ENCODE peak calls at places on chromosomes 16 and 17, in six cellular contexts. One of them, this sample, is unnamed.

GRCh38 chr16:81469710-81470481 is 25.3 kb downstream of the CMIP start:
- DNase-seq in fibroblast of pulmonary artery: no peak
- DNase-seq in dorsolateral prefrontal cortex: no peak
- DNase-seq in lower lobe of right lung: peak
- DNase-seq in AG09319: no peak
- DNase-seq in tibial artery: no peak
- DNase-seq in this sample: no peak

GRCh38 chr17:7842380-7842949 is 8.4 kb downstream of the KDM6B start:
- DNase-seq in dorsolateral prefrontal cortex: peak
- DNase-seq in AG09319: no peak
- DNase-seq in fibroblast of pulmonary artery: peak
- DNase-seq in tibial artery: peak
- DNase-seq in lower lobe of right lung: peak
- DNase-seq in this sample: peak

GRCh38 chr17:13024033-13024432 is 6.2 kb upstream of the ELAC2 start:
- DNase-seq in tibial artery: no peak
- DNase-seq in lower lobe of right lung: no peak
- DNase-seq in AG09319: no peak
- DNase-seq in fibroblast of pulmonary artery: no peak
- DNase-seq in dorsolateral prefrontal cortex: no peak
- DNase-seq in this sample: no peak

GRCh38 chr17:76867578-76868175 is 527 bp upstream of the MGAT5B start:
- DNase-seq in tibial artery: no peak
- DNase-seq in dorsolateral prefrontal cortex: no peak
- DNase-seq in fibroblast of pulmonary artery: peak
- DNase-seq in AG09319: no peak
- DNase-seq in lower lobe of right lung: no peak
- DNase-seq in this sample: peak

GRCh38 chr17:65005858-65006257 is 50.7 kb downstream of the GNA13 start:
- DNase-seq in dorsolateral prefrontal cortex: no peak
- DNase-seq in lower lobe of right lung: no peak
- DNase-seq in fibroblast of pulmonary artery: no peak
- DNase-seq in tibial artery: no peak
- DNase-seq in AG09319: no peak
- DNase-seq in this sample: no peak

GRCh38 chr17:77312061-77312684 is 171.4 kb downstream of the SEC14L1 start:
- DNase-seq in AG09319: no peak
- DNase-seq in lower lobe of right lung: peak
- DNase-seq in fibroblast of pulmonary artery: no peak
- DNase-seq in tibial artery: no peak
- DNase-seq in dorsolateral prefrontal cortex: no peak
- DNase-seq in this sample: no peak

GRCh38 chr17:33142703-33143299 is 150.3 kb downstream of the ASIC2 start:
- DNase-seq in tibial artery: no peak
- DNase-seq in dorsolateral prefrontal cortex: no peak
- DNase-seq in AG09319: no peak
- DNase-seq in fibroblast of pulmonary artery: peak
- DNase-seq in lower lobe of right lung: no peak
- DNase-seq in this sample: no peak

GRCh38 chr17:66966529-66967418 is 2.3 kb downstream of the CACNG4 start:
- DNase-seq in fibroblast of pulmonary artery: no peak
- DNase-seq in dorsolateral prefrontal cortex: no peak
- DNase-seq in tibial artery: no peak
- DNase-seq in AG09319: no peak
- DNase-seq in lower lobe of right lung: no peak
- DNase-seq in this sample: no peak

GRCh38 chr17:48628641-48629410 is 2.7 kb upstream of the HOXB9 start:
- DNase-seq in AG09319: no peak
- DNase-seq in dorsolateral prefrontal cortex: no peak
- DNase-seq in lower lobe of right lung: no peak
- DNase-seq in fibroblast of pulmonary artery: no peak
- DNase-seq in tibial artery: no peak
- DNase-seq in this sample: no peak

GRCh38 chr17:34485999-34486398 is 93.4 kb upstream of the TMEM132E start:
- DNase-seq in dorsolateral prefrontal cortex: no peak
- DNase-seq in fibroblast of pulmonary artery: no peak
- DNase-seq in lower lobe of right lung: no peak
- DNase-seq in tibial artery: no peak
- DNase-seq in AG09319: no peak
- DNase-seq in this sample: no peak

GRCh38 chr16:88569985-88570690 is at the start of gene ZC3H18:
- DNase-seq in dorsolateral prefrontal cortex: peak
- DNase-seq in fibroblast of pulmonary artery: peak
- DNase-seq in lower lobe of right lung: peak
- DNase-seq in tibial artery: peak
- DNase-seq in AG09319: peak
- DNase-seq in this sample: peak

GRCh38 chr17:76467366-76467765 is at the start of gene AANAT:
- DNase-seq in dorsolateral prefrontal cortex: no peak
- DNase-seq in AG09319: no peak
- DNase-seq in fibroblast of pulmonary artery: no peak
- DNase-seq in lower lobe of right lung: peak
- DNase-seq in tibial artery: no peak
- DNase-seq in this sample: no peak

GRCh38 chr16:4372315-4372577 is 598 bp downstream of the VASN start:
- DNase-seq in dorsolateral prefrontal cortex: no peak
- DNase-seq in tibial artery: no peak
- DNase-seq in AG09319: no peak
- DNase-seq in fibroblast of pulmonary artery: no peak
- DNase-seq in lower lobe of right lung: no peak
- DNase-seq in this sample: no peak

DNA sequence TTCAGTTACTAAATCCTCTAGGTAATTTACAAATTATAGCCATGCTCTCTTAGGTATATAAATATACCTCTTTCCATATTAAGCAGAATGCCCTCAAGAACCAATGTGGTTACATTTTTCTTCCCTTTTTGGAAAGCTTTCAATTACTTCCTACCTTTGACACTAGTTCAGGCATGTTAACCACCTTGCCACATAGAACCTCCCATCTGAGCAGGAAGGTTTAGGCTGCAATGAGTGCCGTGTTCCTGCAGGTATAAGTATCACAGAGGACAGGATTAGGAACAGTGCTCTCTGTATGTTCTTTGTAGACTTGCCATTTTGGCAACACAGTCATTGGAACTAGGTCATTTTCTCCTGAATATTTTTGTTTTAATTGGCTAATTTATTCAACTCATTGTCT is 20.1 kb downstream of the KRT25 start:
- DNase-seq in dorsolateral prefrontal cortex: no peak
- DNase-seq in AG09319: no peak
- DNase-seq in fibroblast of pulmonary artery: no peak
- DNase-seq in tibial artery: no peak
- DNase-seq in lower lobe of right lung: no peak
- DNase-seq in this sample: no peak
- TF ChIP-seq CTCF in dorsolateral prefrontal cortex: no peak
- TF ChIP-seq CTCF in AG09319: no peak
- TF ChIP-seq CTCF in fibroblast of pulmonary artery: no peak
- TF ChIP-seq CTCF in tibial artery: no peak
- TF ChIP-seq CTCF in lower lobe of right lung: no peak
- TF ChIP-seq CTCF in this sample: no peak

GRCh38 chr17:39165178-39165843 is 650 bp downstream of the ARL5C start:
- DNase-seq in AG09319: no peak
- DNase-seq in fibroblast of pulmonary artery: no peak
- DNase-seq in lower lobe of right lung: no peak
- DNase-seq in tibial artery: no peak
- DNase-seq in dorsolateral prefrontal cortex: no peak
- DNase-seq in this sample: no peak
- TF ChIP-seq CTCF in AG09319: no peak
- TF ChIP-seq CTCF in fibroblast of pulmonary artery: no peak
- TF ChIP-seq CTCF in lower lobe of right lung: no peak
- TF ChIP-seq CTCF in tibial artery: no peak
- TF ChIP-seq CTCF in dorsolateral prefrontal cortex: no peak
- TF ChIP-seq CTCF in this sample: no peak

DNA sequence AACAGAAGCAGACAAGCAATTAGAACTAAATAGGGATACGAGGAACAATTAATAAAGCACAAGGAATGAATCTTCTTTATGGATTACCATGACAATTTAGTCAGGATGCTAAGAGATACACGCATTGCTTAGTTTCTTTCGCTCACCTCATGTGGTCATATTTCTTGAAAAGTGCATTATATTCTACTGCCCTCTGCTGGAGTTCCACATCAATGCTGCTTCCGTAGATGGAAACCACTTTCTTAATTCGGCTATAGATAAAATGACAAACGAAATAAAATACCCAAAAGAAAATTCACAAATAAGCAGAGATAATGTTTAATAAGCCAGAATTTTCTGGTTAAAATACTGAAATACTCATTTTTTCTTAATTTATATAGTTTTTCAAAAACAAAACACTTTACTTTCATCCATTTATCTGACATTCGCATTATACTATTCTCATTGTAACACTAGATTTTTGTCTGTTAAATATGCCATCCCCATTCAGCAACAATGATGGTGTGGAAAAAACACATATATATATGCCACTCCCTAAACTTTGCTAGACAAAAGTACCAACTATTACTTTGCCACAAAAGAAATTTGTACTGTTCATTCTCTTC is 22.0 kb upstream of the PHLPP2 start:
- DNase-seq in fibroblast of pulmonary artery: peak
- DNase-seq in tibial artery: no peak
- DNase-seq in AG09319: no peak
- DNase-seq in lower lobe of right lung: no peak
- DNase-seq in dorsolateral prefrontal cortex: no peak
- DNase-seq in this sample: no peak
- TF ChIP-seq CTCF in fibroblast of pulmonary artery: peak
- TF ChIP-seq CTCF in tibial artery: peak
- TF ChIP-seq CTCF in AG09319: peak
- TF ChIP-seq CTCF in lower lobe of right lung: peak
- TF ChIP-seq CTCF in dorsolateral prefrontal cortex: peak
- TF ChIP-seq CTCF in this sample: peak

GRCh38 chr16:31477220-31478216 is 5.4 kb upstream of the SLC5A2 start:
- DNase-seq in tibial artery: no peak
- DNase-seq in lower lobe of right lung: peak
- DNase-seq in dorsolateral prefrontal cortex: no peak
- DNase-seq in fibroblast of pulmonary artery: no peak
- DNase-seq in AG09319: no peak
- DNase-seq in this sample: no peak
- TF ChIP-seq CTCF in tibial artery: no peak
- TF ChIP-seq CTCF in lower lobe of right lung: peak
- TF ChIP-seq CTCF in dorsolateral prefrontal cortex: no peak
- TF ChIP-seq CTCF in fibroblast of pulmonary artery: no peak
- TF ChIP-seq CTCF in AG09319: no peak
- TF ChIP-seq CTCF in this sample: no peak

GRCh38 chr17:17487998-17488397 is 8.2 kb downstream of the RASD1 start:
- DNase-seq in fibroblast of pulmonary artery: no peak
- DNase-seq in dorsolateral prefrontal cortex: no peak
- DNase-seq in tibial artery: no peak
- DNase-seq in AG09319: no peak
- DNase-seq in lower lobe of right lung: no peak
- DNase-seq in this sample: no peak

GRCh38 chr17:17480593-17481148 is 3.9 kb downstream of the MED9 start:
- DNase-seq in lower lobe of right lung: no peak
- DNase-seq in tibial artery: no peak
- DNase-seq in AG09319: no peak
- DNase-seq in fibroblast of pulmonary artery: no peak
- DNase-seq in dorsolateral prefrontal cortex: no peak
- DNase-seq in this sample: no peak

GRCh38 chr17:17481860-17482259 is 5.1 kb downstream of the MED9 start:
- DNase-seq in dorsolateral prefrontal cortex: no peak
- DNase-seq in tibial artery: no peak
- DNase-seq in fibroblast of pulmonary artery: no peak
- DNase-seq in AG09319: no peak
- DNase-seq in lower lobe of right lung: no peak
- DNase-seq in this sample: no peak

GRCh38 chr17:17485420-17485819 is 8.6 kb downstream of the MED9 start:
- DNase-seq in dorsolateral prefrontal cortex: no peak
- DNase-seq in tibial artery: no peak
- DNase-seq in AG09319: no peak
- DNase-seq in lower lobe of right lung: no peak
- DNase-seq in fibroblast of pulmonary artery: no peak
- DNase-seq in this sample: no peak

DNA sequence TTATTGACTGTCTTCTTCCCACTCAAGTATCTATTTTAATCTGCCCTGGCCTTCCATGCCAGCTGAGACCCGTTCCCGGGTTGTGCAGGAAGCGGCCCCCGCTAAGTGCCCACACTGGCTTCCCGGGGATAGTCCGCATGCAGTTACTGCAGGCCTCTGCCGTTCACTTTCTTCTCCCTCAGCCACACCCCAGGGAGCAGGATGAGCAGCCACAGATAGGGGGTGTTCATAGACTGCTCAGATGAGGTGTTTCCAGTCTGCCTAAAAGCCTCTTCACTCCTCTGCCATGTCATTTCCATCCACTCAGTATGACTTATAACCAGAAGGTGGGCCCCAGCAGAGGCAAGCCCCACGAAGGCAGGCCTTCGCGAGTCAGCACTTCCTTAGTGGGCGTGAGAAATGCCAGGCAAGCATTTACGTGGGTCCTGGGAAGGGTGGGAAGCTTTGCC is 7.7 kb downstream of the MED9 start:
- DNase-seq in AG09319: no peak
- DNase-seq in fibroblast of pulmonary artery: peak
- DNase-seq in lower lobe of right lung: no peak
- DNase-seq in dorsolateral prefrontal cortex: no peak
- DNase-seq in tibial artery: no peak
- DNase-seq in this sample: no peak
- TF ChIP-seq CTCF in AG09319: no peak
- TF ChIP-seq CTCF in fibroblast of pulmonary artery: no peak
- TF ChIP-seq CTCF in lower lobe of right lung: no peak
- TF ChIP-seq CTCF in dorsolateral prefrontal cortex: no peak
- TF ChIP-seq CTCF in tibial artery: no peak
- TF ChIP-seq CTCF in this sample: no peak

GRCh38 chr16:66306366-66307150 is 59.9 kb upstream of the CDH5 start:
- DNase-seq in dorsolateral prefrontal cortex: no peak
- DNase-seq in AG09319: no peak
- DNase-seq in fibroblast of pulmonary artery: no peak
- DNase-seq in tibial artery: peak
- DNase-seq in lower lobe of right lung: no peak
- DNase-seq in this sample: no peak
- TF ChIP-seq CTCF in dorsolateral prefrontal cortex: no peak
- TF ChIP-seq CTCF in AG09319: no peak
- TF ChIP-seq CTCF in fibroblast of pulmonary artery: no peak
- TF ChIP-seq CTCF in tibial artery: no peak
- TF ChIP-seq CTCF in lower lobe of right lung: no peak
- TF ChIP-seq CTCF in this sample: no peak

This sample was measured in kidney epithelial cell.